ENCODE peak calls at places on chromosomes 16 and 17, in eight cellular contexts. Q is testis, R is AG10803, I is upper lobe of right lung, W is astrocyte of the spinal cord, M is pancreas, Z is esophagus squamous epithelium, H is lower lobe of right lung. P is an unnamed sample.

GRCh38 chr17:28398280-28398981 is 7.6 kb downstream of the SLC46A1 start:
- DNase-seq in Q (no peak), R (no peak), I (no peak), W (no peak), M (no peak), Z (no peak), H (no peak), P (no peak)

GRCh38 chr17:35051183-35051578 is 12.3 kb downstream of the RFFL start:
- DNase-seq in Q (no peak), R (no peak), I (no peak), W (no peak), M (no peak), Z (no peak), H (no peak), P (peak)

GRCh38 chr17:37447641-37448040 is 41.0 kb downstream of the TADA2A start:
- DNase-seq in Q (no peak), R (peak), I (no peak), W (peak), M (no peak), Z (no peak), H (no peak), P (peak)

GRCh38 chr16:53094013-53094630 is 39.3 kb downstream of the CHD9 start:
- DNase-seq in Q (no peak), R (no peak), I (peak), W (peak), M (peak), Z (no peak), H (peak), P (no peak)

GRCh38 chr17:81528384-81528650 is 140 bp downstream of the FSCN2 start:
- DNase-seq in Q (no peak), R (no peak), I (no peak), W (no peak), M (peak), Z (no peak), H (no peak), P (no peak)

GRCh38 chr16:54347961-54348360 is 61.4 kb upstream of the IRX3 start:
- DNase-seq in Q (no peak), R (no peak), I (no peak), W (no peak), M (no peak), Z (no peak), H (no peak), P (no peak)

GRCh38 chr16:11372073-11372923 is 27.0 kb downstream of the RMI2 start:
- DNase-seq in Q (no peak), R (no peak), I (peak), W (no peak), M (no peak), Z (no peak), H (no peak), P (no peak)

GRCh38 chr17:27466376-27466747 is 10.1 kb downstream of the KSR1 start:
- DNase-seq in Q (no peak), R (no peak), I (peak), W (no peak), M (no peak), Z (no peak), H (no peak), P (no peak)

GRCh38 chr16:17467923-17468540 is 2.7 kb downstream of the XYLT1 start:
- DNase-seq in Q (peak), R (peak), I (peak), W (peak), M (peak), Z (no peak), H (no peak), P (peak)

GRCh38 chr17:60579090-60579489 is 20.9 kb upstream of the PPM1D start:
- DNase-seq in Q (no peak), R (peak), I (no peak), W (no peak), M (no peak), Z (no peak), H (no peak), P (peak)

GRCh38 chr16:79597775-79598174 is 2.8 kb downstream of the MAF start:
- DNase-seq in Q (no peak), R (no peak), I (no peak), W (no peak), M (no peak), Z (no peak), H (no peak), P (no peak)

GRCh38 chr17:17320911-17321220 is 17.7 kb downstream of the NT5M start:
- DNase-seq in Q (peak), R (no peak), I (peak), W (no peak), M (no peak), Z (no peak), H (peak), P (no peak)

GRCh38 chr17:49515196-49515770 is 20.2 kb downstream of the NGFR start:
- DNase-seq in Q (peak), R (peak), I (peak), W (peak), M (peak), Z (no peak), H (peak), P (peak)

GRCh38 chr17:19000531-19001011 is 4.0 kb downstream of the FAM83G start:
- DNase-seq in Q (no peak), R (peak), I (no peak), W (no peak), M (peak), Z (no peak), H (no peak), P (peak)

GRCh38 chr17:80899402-80900268 is 92.0 kb upstream of the CHMP6 start:
- DNase-seq in Q (no peak), R (no peak), I (peak), W (no peak), M (peak), Z (no peak), H (peak), P (peak)

GRCh38 chr16:2022723-2023097 is 3.1 kb downstream of the NPW start:
- DNase-seq in Q (peak), R (peak), I (no peak), W (no peak), M (peak), Z (no peak), H (no peak), P (peak)
- H3K4me3 ChIP-seq in Q (no peak), R (peak), I (peak), W (peak), M (no peak), Z (peak), H (peak), P (peak)

GRCh38 chr16:35564889-35565288 is 2105.5 kb downstream of the TP53TG3F start:
- DNase-seq in Q (no peak), R (no peak), I (no peak), W (no peak), M (no peak), Z (no peak), H (no peak), P (no peak)
- TF ChIP-seq CTCF in Q (no peak), R (no peak), I (no peak), W (no peak), M (no peak), Z (no peak), H (no peak), P (no peak)

GRCh38 chr17:67998466-67998865 is 2.2 kb upstream of the C17orf58 start:
- DNase-seq in Q (no peak), R (no peak), I (no peak), W (no peak), M (no peak), Z (no peak), H (no peak), P (peak)

GRCh38 chr17:67993998-67994361 is 2.3 kb downstream of the C17orf58 start:
- DNase-seq in Q (no peak), R (no peak), I (no peak), W (no peak), M (no peak), Z (no peak), H (no peak), P (no peak)

GRCh38 chr17:67994827-67995567 is 1.3 kb downstream of the C17orf58 start:
- DNase-seq in Q (no peak), R (peak), I (no peak), W (peak), M (no peak), Z (no peak), H (no peak), P (peak)

GRCh38 chr17:67993153-67993997 is 2.9 kb downstream of the C17orf58 start:
- DNase-seq in Q (peak), R (peak), I (peak), W (peak), M (peak), Z (no peak), H (peak), P (peak)

DNA sequence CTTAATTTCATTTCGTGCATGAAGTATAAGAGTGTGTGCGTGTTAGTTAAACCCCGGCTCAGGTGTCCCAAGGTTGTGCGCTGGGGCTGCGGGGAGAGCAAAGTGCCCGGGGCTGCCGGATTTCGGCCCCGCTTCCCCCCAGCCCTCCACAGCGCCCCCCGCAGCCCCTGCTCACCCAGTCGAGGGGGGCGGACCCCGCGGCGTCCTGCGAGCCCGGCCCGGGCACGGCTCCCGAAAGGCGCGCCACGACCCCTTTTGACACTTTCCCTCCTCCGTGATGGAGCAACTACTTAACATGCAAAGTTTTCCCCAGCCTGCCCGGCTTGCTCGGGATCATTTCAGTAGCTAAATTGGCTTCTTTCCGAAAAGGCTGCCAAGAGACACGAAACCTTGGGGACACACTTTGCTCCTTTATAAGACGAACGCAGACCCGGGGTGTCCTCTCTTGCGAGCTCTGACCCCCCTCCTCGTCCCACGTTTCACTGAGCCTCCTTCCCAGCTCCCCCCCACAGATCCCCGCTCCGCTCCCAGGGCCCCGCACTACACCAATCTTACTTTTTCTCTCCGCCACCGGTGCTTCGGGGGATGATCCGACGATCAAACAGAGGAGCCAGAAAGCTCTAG is 589 bp downstream of the C17orf58 start:
- DNase-seq in Q (no peak), R (no peak), I (no peak), W (no peak), M (peak), Z (no peak), H (no peak), P (peak)
- H3K4me3 ChIP-seq in Q (peak), R (peak), I (peak), W (peak), M (peak), Z (peak), H (peak), P (peak)

GRCh38 chr17:77256710-77257109 is 115.9 kb downstream of the SEC14L1 start:
- DNase-seq in Q (no peak), R (no peak), I (no peak), W (no peak), M (no peak), Z (no peak), H (no peak), P (no peak)

GRCh38 chr17:77252736-77253135 is 112.0 kb downstream of the SEC14L1 start:
- DNase-seq in Q (no peak), R (no peak), I (no peak), W (no peak), M (no peak), Z (no peak), H (no peak), P (no peak)

GRCh38 chr17:77257169-77257568 is 116.4 kb downstream of the SEC14L1 start:
- DNase-seq in Q (no peak), R (no peak), I (no peak), W (no peak), M (no peak), Z (no peak), H (no peak), P (no peak)

GRCh38 chr17:77253611-77254051 is 112.9 kb downstream of the SEC14L1 start:
- DNase-seq in Q (no peak), R (no peak), I (peak), W (no peak), M (no peak), Z (no peak), H (no peak), P (peak)

DNA sequence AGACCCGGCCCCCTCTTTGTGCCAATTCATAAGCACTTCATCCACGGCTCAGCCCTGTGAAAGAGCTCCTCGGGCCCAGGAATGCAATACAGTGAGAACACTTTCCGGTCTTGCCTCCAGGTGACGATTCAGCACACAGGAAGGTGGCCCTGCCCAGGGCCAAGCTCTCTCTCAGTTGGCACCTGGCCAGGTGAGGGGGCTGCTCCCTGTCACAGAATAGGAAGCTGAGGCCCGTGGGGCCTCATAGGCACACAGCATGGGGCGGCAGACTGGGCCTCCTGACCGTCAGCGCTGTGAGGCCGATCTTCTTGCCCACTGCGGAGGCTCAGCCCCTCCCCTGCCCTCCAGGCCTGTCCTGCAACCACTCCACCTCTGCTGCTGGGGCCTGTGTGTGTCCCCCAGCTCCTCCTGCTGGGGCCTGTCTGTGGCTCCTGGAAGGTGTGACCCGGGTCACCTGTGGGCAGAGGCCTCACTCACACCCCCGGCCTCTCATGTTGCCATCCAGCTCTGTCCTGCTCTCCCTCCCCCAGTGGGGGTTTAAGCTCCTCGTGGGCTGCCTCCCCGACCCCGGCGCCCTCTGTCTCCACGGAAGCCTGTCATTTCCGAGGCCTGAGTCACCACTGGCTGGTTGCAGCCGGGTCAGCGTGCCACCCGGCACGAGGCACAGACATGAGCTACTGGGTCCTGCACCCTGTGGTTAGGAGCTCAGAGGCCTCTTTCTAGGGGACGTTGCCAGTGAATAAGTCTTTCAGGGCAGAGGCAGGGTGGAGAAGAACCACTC is 114.4 kb downstream of the SEC14L1 start:
- DNase-seq in Q (peak), R (peak), I (peak), W (peak), M (peak), Z (no peak), H (peak), P (peak)
- TF ChIP-seq CTCF in Q (no peak), R (no peak), I (no peak), W (no peak), M (no peak), Z (peak), H (no peak), P (no peak)

GRCh38 chr17:78689029-78689428 is 93.0 kb downstream of the CYTH1 start:
- DNase-seq in Q (no peak), R (no peak), I (no peak), W (no peak), M (no peak), Z (no peak), H (no peak), P (no peak)
- H3K4me3 ChIP-seq in Q (no peak), R (no peak), I (no peak), W (no peak), M (no peak), Z (no peak), H (no peak), P (no peak)

DNA sequence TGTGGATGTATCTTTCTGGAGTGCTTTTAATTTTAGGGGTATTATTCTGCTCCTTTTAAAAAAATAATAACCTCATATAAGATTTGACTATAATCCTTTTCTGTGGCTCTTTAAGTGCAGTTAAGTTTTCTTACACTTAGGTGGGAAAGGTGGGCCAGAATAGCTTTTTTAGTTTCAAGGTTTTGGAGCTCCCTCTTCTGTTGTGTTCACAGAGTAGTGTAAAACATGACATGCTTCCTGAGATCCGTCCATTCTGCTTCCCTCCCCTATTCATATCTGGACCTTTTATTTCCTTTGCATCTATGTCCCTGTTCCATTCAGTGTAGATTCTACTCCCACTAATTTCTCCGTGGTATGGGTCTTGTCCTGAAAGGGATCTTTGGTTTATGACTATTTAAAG is 12.8 kb downstream of the LRRC36 start:
- DNase-seq in Q (no peak), R (peak), I (no peak), W (peak), M (no peak), Z (no peak), H (no peak), P (peak)
- TF ChIP-seq CTCF in Q (no peak), R (peak), I (no peak), W (peak), M (no peak), Z (no peak), H (no peak), P (peak)

GRCh38 chr17:1491406-1492248 is 859 bp downstream of the MYO1C start:
- DNase-seq in Q (peak), R (peak), I (peak), W (peak), M (peak), Z (no peak), H (peak), P (peak)

GRCh38 chr17:1494203-1494602 is 1.7 kb upstream of the MYO1C start:
- DNase-seq in Q (no peak), R (no peak), I (no peak), W (no peak), M (no peak), Z (no peak), H (no peak), P (no peak)

GRCh38 chr17:1492249-1493206 is at the start of gene MYO1C:
- DNase-seq in Q (no peak), R (no peak), I (no peak), W (no peak), M (peak), Z (no peak), H (no peak), P (no peak)

GRCh38 chr17:1494736-1495253 is 2.3 kb upstream of the MYO1C start:
- DNase-seq in Q (no peak), R (no peak), I (no peak), W (no peak), M (no peak), Z (no peak), H (no peak), P (no peak)

DNA sequence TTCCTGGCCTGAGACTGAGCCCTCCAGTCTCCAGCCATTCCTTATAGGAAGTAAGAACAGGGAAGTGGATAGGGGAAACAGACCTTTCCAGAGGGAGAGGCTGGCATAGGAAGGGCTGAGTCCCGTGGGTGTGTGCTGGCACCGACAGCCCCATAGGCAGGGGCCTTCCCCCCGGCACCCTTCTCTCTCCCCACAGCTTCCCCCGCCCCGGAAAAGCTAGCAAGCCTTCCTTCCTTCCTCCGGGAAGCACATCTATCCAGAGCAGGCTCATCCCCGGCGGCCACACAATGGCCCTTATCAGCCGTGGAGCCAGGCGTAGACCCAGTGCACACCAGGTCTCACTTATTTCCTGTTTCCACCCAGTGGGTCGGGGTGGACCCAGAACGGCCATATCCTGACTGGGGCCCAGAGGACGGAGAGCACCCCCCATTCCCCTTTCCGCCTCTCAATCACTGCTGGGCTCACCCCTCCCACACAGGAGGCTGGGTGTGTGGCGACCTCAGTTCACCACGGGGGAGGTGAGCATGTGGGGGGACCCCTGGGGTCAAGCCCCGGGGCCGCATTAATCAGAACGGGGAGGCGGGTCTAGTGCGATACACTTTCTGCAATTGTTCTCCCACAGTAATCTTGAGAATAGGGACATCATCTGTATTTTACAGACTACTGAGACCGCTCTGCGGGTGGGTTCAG is 950 bp upstream of the MYO1C start:
- DNase-seq in Q (no peak), R (no peak), I (peak), W (no peak), M (peak), Z (no peak), H (peak), P (no peak)
- H3K4me3 ChIP-seq in Q (no peak), R (no peak), I (peak), W (no peak), M (no peak), Z (peak), H (peak), P (no peak)

P was measured in fibroblast of villous mesenchyme.